ENCODE peak calls at places on chromosomes 3 and 15, in four cellular contexts. R is HepG2, I is K562, Y is GM12878. Q is an unnamed sample.

GRCh38 chr3:9803494-9803893 is 6.6 kb upstream of the TTLL3 start:
- DNase-seq in I (no peak), R (no peak), Y (no peak), Q (no peak)

GRCh38 chr3:168197162-168197561 is 101.4 kb upstream of the GOLIM4 start:
- DNase-seq in I (no peak), R (peak), Y (no peak), Q (no peak)

GRCh38 chr3:58603606-58604005 is 26.4 kb upstream of the FAM107A start:
- DNase-seq in Y (no peak), I (no peak), R (no peak), Q (no peak)

GRCh38 chr3:188558343-188559068 is 404.5 kb downstream of the LPP start:
- DNase-seq in Y (no peak), R (no peak), I (no peak), Q (no peak)

GRCh38 chr3:126394179-126394976 is at the start of gene CFAP100:
- DNase-seq in Y (no peak), R (no peak), I (no peak), Q (no peak)

GRCh38 chr3:183193762-183194701 is 31.5 kb upstream of the LAMP3 start:
- DNase-seq in R (no peak), Y (no peak), I (no peak), Q (no peak)

GRCh38 chr15:57444877-57445513 is 68.7 kb downstream of the CGNL1 start:
- DNase-seq in Y (no peak), I (no peak), R (no peak), Q (no peak)

GRCh38 chr3:151974067-151974466 is 100.6 kb downstream of the SUCNR1 start:
- DNase-seq in Y (no peak), R (no peak), I (no peak), Q (no peak)

GRCh38 chr15:47726399-47726823 is 9.1 kb downstream of the SEMA6D start:
- DNase-seq in I (no peak), Y (no peak), R (no peak), Q (no peak)

GRCh38 chr3:196144383-196145105 is 62.7 kb upstream of the TFRC start:
- DNase-seq in Y (no peak), R (no peak), I (no peak), Q (no peak)
- TF ChIP-seq TARDBP in Y (no peak), R (no peak), I (no peak), Q (no peak)

GRCh38 chr3:119604878-119605277 is 7.2 kb downstream of the PLA1A start:
- DNase-seq in I (no peak), R (no peak), Y (no peak), Q (no peak)
- TF ChIP-seq TARDBP in I (no peak), R (no peak), Y (no peak), Q (no peak)

GRCh38 chr3:45795882-45796765 is at the start of gene SLC6A20:
- DNase-seq in I (no peak), Y (no peak), R (no peak), Q (no peak)

GRCh38 chr3:45796902-45797637 is 734 bp upstream of the SLC6A20 start:
- DNase-seq in Y (no peak), I (no peak), R (no peak), Q (no peak)

GRCh38 chr3:45793482-45794176 is 2.7 kb downstream of the SLC6A20 start:
- DNase-seq in Y (no peak), R (no peak), I (no peak), Q (no peak)

GRCh38 chr3:45794177-45794560 is 2.2 kb downstream of the SLC6A20 start:
- DNase-seq in R (no peak), I (no peak), Y (no peak), Q (no peak)

DNA sequence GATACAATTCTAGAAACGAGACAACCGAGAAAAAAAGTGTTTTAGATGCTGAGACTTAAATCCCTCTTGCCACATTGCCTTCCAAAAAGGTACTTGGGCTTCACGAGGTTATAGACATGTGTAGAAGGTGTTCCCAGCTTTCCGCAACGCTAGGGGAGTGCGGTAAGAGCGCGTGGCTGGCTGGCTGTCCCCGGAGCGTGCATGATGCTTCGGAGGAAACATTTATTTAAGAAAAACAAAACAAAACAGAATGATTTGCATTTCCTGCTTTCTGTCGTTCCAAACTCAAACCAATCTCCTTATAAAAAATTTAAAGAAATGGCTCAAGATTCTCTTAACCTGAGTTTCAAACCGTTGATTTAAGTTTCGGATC is 841 bp downstream of the SLC6A20 start:
- DNase-seq in Y (no peak), R (no peak), I (no peak), Q (no peak)
- TF ChIP-seq TARDBP in Y (no peak), R (no peak), I (no peak), Q (no peak)

DNA sequence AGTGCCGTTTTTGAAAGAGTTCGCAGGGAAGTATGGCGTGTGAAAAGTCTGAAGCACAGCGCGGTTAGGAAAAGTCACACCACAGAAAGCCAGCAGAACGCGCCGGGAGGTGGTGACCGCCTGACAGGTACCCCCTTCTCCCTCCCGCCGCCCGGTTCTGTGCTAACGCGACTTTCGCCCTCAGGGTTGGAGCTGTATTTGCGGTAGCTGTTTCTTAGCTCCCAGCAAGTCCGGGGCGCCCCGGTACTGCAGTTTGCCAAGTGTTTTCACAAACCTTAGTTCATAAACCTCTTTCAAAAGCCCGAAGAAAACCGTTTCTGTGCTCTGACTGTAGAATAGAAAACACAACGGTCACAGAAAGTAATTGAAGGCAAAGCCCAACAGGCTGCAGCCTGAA is 400 bp upstream of the CRYBG3 start:
- DNase-seq in Y (no peak), R (no peak), I (peak), Q (peak)
- TF ChIP-seq TARDBP in Y (no peak), R (no peak), I (no peak), Q (no peak)

GRCh38 chr3:136836511-136837156 is 17.7 kb downstream of the SLC35G2 start:
- DNase-seq in I (no peak), Y (no peak), R (no peak), Q (no peak)
- TF ChIP-seq TARDBP in I (no peak), Y (no peak), R (no peak), Q (no peak)

GRCh38 chr3:138409171-138409570 is 25.2 kb upstream of the ESYT3 start:
- DNase-seq in R (no peak), Y (no peak), I (no peak), Q (no peak)
- TF ChIP-seq TARDBP in R (no peak), Y (no peak), I (no peak), Q (no peak)

Q was measured in HEK293T.